ENCODE peak calls at places on chromosomes 2 and 18, in five cellular contexts. Z is K562, V is stomach, P is tibial nerve, E is upper lobe of left lung. S is an unnamed sample.

GRCh38 chr18:28163201-28163778 is 13.6 kb downstream of the CDH2 start:
- DNase-seq in Z (no peak), V (no peak), P (no peak), E (no peak), S (no peak)

GRCh38 chr2:15323227-15323626 is 237.9 kb downstream of the NBAS start:
- DNase-seq in Z (no peak), V (no peak), P (no peak), E (no peak), S (no peak)

GRCh38 chr2:117523267-117523666 is 291.2 kb upstream of the DDX18 start:
- DNase-seq in Z (no peak), V (peak; percentile 94), P (peak; percentile 16), E (no peak), S (peak; percentile 93)

GRCh38 chr18:78814766-78815165 is 164.9 kb upstream of the SALL3 start:
- DNase-seq in Z (no peak), V (no peak), P (no peak), E (no peak), S (peak; percentile 19)

GRCh38 chr2:15943914-15944313 is 3.6 kb downstream of the MYCN start:
- DNase-seq in Z (no peak), V (no peak), P (no peak), E (no peak), S (no peak)

GRCh38 chr2:109232306-109232705 is 103.3 kb downstream of the SH3RF3 start:
- DNase-seq in Z (no peak), V (no peak), P (no peak), E (no peak), S (no peak)

GRCh38 chr2:174438146-174438886 is 42.8 kb downstream of the SCRN3 start:
- DNase-seq in Z (no peak), V (no peak), P (peak; percentile 42), E (no peak), S (no peak)

GRCh38 chr18:2895391-2895790 is 48.6 kb downstream of the EMILIN2 start:
- DNase-seq in Z (no peak), V (no peak), P (peak; percentile 0), E (no peak), S (no peak)

GRCh38 chr2:144999040-144999875 is 479.3 kb upstream of the ZEB2 start:
- DNase-seq in Z (no peak), V (no peak), P (no peak), E (no peak), S (no peak)

GRCh38 chr2:8799004-8799403 is 38.4 kb downstream of the KIDINS220 start:
- DNase-seq in Z (no peak), V (no peak), P (no peak), E (no peak), S (no peak)

GRCh38 chr2:175823291-175824073 is 178.6 kb downstream of the LNPK start:
- DNase-seq in Z (no peak), V (no peak), P (no peak), E (no peak), S (no peak)

GRCh38 chr18:26813043-26813442 is 52.5 kb downstream of the AQP4 start:
- DNase-seq in Z (no peak), V (peak; percentile 37), P (no peak), E (no peak), S (peak; percentile 37)

GRCh38 chr2:99079226-99079625 is 62.3 kb upstream of the C2orf15 start:
- DNase-seq in Z (no peak), V (no peak), P (no peak), E (no peak), S (no peak)

GRCh38 chr2:150256746-150257145 is 230.7 kb downstream of the RND3 start:
- DNase-seq in Z (no peak), V (no peak), P (no peak), E (no peak), S (no peak)

GRCh38 chr2:226887940-226888339 is 52.1 kb downstream of the RHBDD1 start:
- DNase-seq in Z (no peak), V (no peak), P (no peak), E (no peak), S (no peak)

GRCh38 chr2:24333019-24333540 is 27.3 kb downstream of the ITSN2 start:
- DNase-seq in Z (no peak), V (no peak), P (no peak), E (no peak), S (no peak)

GRCh38 chr2:173235947-173236803 is 118.5 kb upstream of the CDCA7 start:
- DNase-seq in Z (no peak), V (no peak), P (no peak), E (no peak), S (no peak)

GRCh38 chr2:160411167-160411566 is 82.4 kb downstream of the RBMS1 start:
- DNase-seq in Z (no peak), V (no peak), P (no peak), E (no peak), S (no peak)

GRCh38 chr2:154963509-154963908 is 265.0 kb downstream of the KCNJ3 start:
- DNase-seq in Z (no peak), V (no peak), P (no peak), E (no peak), S (no peak)

GRCh38 chr2:47201224-47201623 is 46.1 kb upstream of the STPG4 start:
- DNase-seq in Z (no peak), V (no peak), P (no peak), E (no peak), S (no peak)

GRCh38 chr18:457120-457519 is 43.4 kb downstream of the COLEC12 start:
- DNase-seq in Z (no peak), V (no peak), P (peak; percentile 29), E (no peak), S (no peak)

GRCh38 chr2:80054339-80054675 is 250.2 kb downstream of the LRRTM1 start:
- DNase-seq in Z (no peak), V (no peak), P (no peak), E (no peak), S (no peak)

GRCh38 chr2:54574860-54575247 is 118.7 kb downstream of the SPTBN1 start:
- DNase-seq in Z (no peak), V (no peak), P (no peak), E (no peak), S (no peak)

GRCh38 chr2:233663911-233664310 is 7.8 kb upstream of the UGT1A9 start:
- DNase-seq in Z (no peak), V (no peak), P (no peak), E (no peak), S (no peak)

GRCh38 chr2:64975232-64975791 is 13.9 kb upstream of the SLC1A4 start:
- DNase-seq in Z (no peak), V (no peak), P (no peak), E (no peak), S (no peak)

GRCh38 chr2:177692828-177693269 is 300.3 kb downstream of the AGPS start:
- DNase-seq in Z (no peak), V (no peak), P (no peak), E (no peak), S (no peak)

GRCh38 chr2:143284087-143284675 is 155.0 kb downstream of the ARHGAP15 start:
- DNase-seq in Z (peak; percentile 9), V (no peak), P (no peak), E (no peak), S (no peak)

GRCh38 chr2:145771526-145771925 is 1251.6 kb upstream of the ZEB2 start:
- DNase-seq in Z (no peak), V (no peak), P (no peak), E (no peak), S (no peak)

GRCh38 chr2:33443272-33443829 is 33.1 kb upstream of the RASGRP3 start:
- DNase-seq in Z (no peak), V (no peak), P (no peak), E (no peak), S (no peak)

GRCh38 chr2:118146315-118147283 is 58.3 kb downstream of the INSIG2 start:
- DNase-seq in Z (no peak), V (no peak), P (no peak), E (no peak), S (no peak)

GRCh38 chr18:51361130-51361860 is 163.8 kb upstream of the MEX3C start:
- DNase-seq in Z (no peak), V (no peak), P (no peak), E (no peak), S (no peak)

GRCh38 chr2:68426885-68427579 is 40.1 kb downstream of the FBXO48 start:
- DNase-seq in Z (no peak), V (no peak), P (no peak), E (no peak), S (no peak)
- TF ChIP-seq EP300 in Z (no peak), V (no peak), P (no peak), E (no peak), S (no peak)

GRCh38 chr2:158011055-158011771 is 90.5 kb upstream of the UPP2 start:
- DNase-seq in Z (peak; percentile 25), V (no peak), P (no peak), E (no peak), S (no peak)
- TF ChIP-seq EP300 in Z (no peak), V (no peak), P (no peak), E (no peak), S (no peak)

GRCh38 chr18:45324489-45325111 is 290.7 kb upstream of the SLC14A2 start:
- DNase-seq in Z (no peak), V (no peak), P (peak; percentile 57), E (no peak), S (peak; percentile 20)

GRCh38 chr18:45320724-45321123 is 294.6 kb upstream of the SLC14A2 start:
- DNase-seq in Z (no peak), V (no peak), P (no peak), E (no peak), S (no peak)

GRCh38 chr18:45324081-45324480 is 291.2 kb upstream of the SLC14A2 start:
- DNase-seq in Z (no peak), V (no peak), P (no peak), E (no peak), S (no peak)

GRCh38 chr18:45322343-45322742 is 292.9 kb upstream of the SLC14A2 start:
- DNase-seq in Z (no peak), V (no peak), P (no peak), E (no peak), S (no peak)

GRCh38 chr18:45321520-45321919 is 293.8 kb upstream of the SLC14A2 start:
- DNase-seq in Z (no peak), V (no peak), P (no peak), E (no peak), S (no peak)
- TF ChIP-seq EP300 in Z (no peak), V (no peak), P (no peak), E (no peak), S (no peak)

DNA sequence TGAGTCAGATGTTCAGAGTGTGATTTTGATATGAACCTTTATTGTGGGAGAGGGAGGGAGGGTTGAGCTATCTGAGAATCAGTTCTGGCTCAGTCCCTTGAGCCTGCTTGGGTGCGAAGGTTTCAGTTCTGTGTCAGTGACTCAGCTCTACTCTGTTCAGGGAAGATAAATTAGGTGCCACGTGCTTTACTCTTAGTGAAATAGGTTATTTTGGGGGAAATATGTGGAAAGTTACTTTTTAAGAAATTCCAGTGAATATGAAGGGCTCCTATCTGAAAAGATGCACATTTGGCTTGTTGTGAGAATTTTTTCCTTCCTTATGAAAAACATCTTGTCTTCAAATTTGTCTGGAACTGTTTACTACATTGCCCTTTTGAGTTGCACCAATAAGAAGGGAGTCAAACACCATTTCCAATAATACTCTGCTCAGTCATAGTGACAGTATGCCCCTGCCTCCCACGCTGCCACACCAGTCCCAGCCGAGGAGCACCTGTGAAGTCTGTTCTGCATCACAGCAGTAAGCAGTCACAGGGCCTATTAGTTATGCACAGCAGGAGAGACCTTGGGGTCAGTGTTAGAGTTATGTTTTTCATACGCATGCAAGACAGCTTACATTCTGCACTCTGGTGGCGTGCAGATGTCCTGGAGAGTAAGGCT is 32.8 kb upstream of the DNAH7 start:
- DNase-seq in Z (peak; percentile 21), V (no peak), P (no peak), E (no peak), S (peak; percentile 30)
- TF ChIP-seq EP300 in Z (peak; percentile 76), V (no peak), P (no peak), E (no peak), S (no peak)

S was measured in transverse colon.